ENCODE peak calls at places on chromosomes 11 and 22, in six cellular contexts. D is fibroblast of lung, Q is cardiac fibroblast, M is heart left ventricle, X is endothelial cell of umbilical vein, K is choroid plexus epithelial cell. A is an unnamed sample.

GRCh38 chr11:76591416-76591815 is 79.1 kb downstream of the LRRC32 start:
- DNase-seq in D (no peak), Q (no peak), M (no peak), X (no peak), K (no peak), A (no peak)

GRCh38 chr11:13262096-13262495 is 15.5 kb upstream of the BMAL1 start:
- DNase-seq in D (peak), Q (peak), M (no peak), X (peak), K (no peak), A (no peak)

GRCh38 chr11:47950396-47950795 is 30.0 kb upstream of the PTPRJ start:
- DNase-seq in D (no peak), Q (peak), M (peak), X (no peak), K (peak), A (no peak)

GRCh38 chr22:48576333-48577013 is 1251.2 kb downstream of the BRD1 start:
- DNase-seq in D (no peak), Q (no peak), M (no peak), X (no peak), K (no peak), A (no peak)

GRCh38 chr11:102528618-102529017 is 1.9 kb downstream of the MMP7 start:
- DNase-seq in D (no peak), Q (peak), M (no peak), X (no peak), K (no peak), A (no peak)

GRCh38 chr22:30007361-30007760 is 72.9 kb upstream of the HORMAD2 start:
- DNase-seq in D (no peak), Q (no peak), M (no peak), X (no peak), K (no peak), A (no peak)

GRCh38 chr11:43919852-43920597 is 22.4 kb upstream of the C11orf96 start:
- DNase-seq in D (peak), Q (peak), M (peak), X (no peak), K (peak), A (no peak)

GRCh38 chr11:129973809-129974208 is 28.8 kb downstream of the PRDM10 start:
- DNase-seq in D (no peak), Q (no peak), M (peak), X (no peak), K (peak), A (no peak)

GRCh38 chr11:100639140-100639539 is 47.9 kb upstream of the ARHGAP42 start:
- DNase-seq in D (peak), Q (peak), M (no peak), X (peak), K (peak), A (no peak)

GRCh38 chr11:111574373-111575230 is 27.6 kb upstream of the SIK2 start:
- DNase-seq in D (no peak), Q (no peak), M (no peak), X (no peak), K (peak), A (no peak)

GRCh38 chr11:99343117-99343516 is 322.4 kb downstream of the CNTN5 start:
- DNase-seq in D (no peak), Q (no peak), M (no peak), X (no peak), K (no peak), A (no peak)

GRCh38 chr11:35486446-35486845 is 39.0 kb downstream of the PAMR1 start:
- DNase-seq in D (no peak), Q (peak), M (no peak), X (no peak), K (no peak), A (no peak)
- TF ChIP-seq CTCF in D (no peak), Q (peak), M (no peak), X (no peak), K (peak), A (no peak)

DNA sequence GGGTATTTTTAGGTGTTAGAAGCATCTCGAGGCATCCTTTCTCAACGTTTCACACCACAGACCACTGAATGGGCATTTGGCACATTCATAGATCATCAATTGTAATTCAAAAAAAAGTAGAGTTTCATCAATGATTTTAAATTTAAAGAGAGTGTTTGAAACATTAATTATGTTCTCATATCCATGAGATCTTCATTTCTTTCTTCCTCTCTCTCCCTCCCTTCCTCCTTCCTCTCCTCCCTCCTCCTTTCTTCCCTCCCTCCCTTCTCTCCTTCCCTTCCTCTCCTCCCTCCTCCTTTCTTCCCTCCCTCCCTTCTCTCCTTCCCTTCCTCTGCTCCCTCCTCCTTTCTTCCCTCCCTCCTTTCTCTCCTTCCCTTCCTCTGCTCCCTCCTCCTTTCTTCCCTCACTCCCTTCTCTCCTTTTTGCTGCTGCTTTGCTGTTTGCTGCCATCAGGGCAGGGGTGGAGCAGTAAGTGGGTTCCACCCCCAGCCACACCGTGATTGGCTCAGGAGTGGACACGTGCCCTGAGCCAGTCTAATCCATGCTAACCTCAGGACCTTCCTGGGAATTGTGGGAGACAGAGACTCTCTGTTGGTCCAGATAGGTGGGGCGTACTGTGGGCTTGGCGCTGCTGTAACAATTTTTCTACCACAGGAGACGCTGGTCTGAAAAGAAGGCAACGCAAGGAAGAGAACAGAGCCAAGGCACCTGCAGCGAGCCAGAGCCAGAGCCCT is 33.8 kb upstream of the APOBEC3A start:
- DNase-seq in D (peak), Q (peak), M (peak), X (peak), K (peak), A (no peak)
- TF ChIP-seq CTCF in D (peak), Q (peak), M (peak), X (no peak), K (peak), A (no peak)

DNA sequence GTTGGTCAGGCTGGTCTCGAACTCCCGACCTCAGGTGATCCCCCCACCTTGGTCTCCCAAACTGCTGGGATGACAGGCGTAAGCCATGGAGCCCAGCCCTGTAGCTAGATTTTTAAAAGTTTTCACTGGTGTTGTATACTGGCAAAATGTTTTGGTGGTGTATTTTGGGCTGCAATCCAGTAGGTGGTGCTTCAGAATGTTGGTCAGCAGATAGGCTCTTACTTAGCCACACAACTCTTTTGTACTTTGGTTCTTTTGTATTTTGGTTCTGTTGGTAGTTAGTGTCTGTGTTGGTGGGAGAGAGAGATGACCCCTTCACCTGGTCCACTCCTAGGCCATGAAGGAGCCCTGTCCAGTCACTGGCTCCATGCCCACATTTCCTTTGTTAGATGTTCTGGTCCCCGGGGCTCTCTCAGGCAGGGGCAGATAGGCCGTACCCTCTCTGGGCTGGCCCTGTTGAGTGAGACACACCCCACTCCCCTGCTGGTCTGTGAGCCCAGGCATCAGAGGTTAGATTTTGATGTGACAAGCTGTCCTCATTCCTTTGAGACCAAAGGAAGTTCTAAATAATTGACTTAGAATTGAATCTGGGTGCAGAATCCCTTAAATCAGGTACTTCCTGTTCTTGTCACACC is 123.8 kb downstream of the DDX10 start:
- DNase-seq in D (peak), Q (peak), M (peak), X (peak), K (peak), A (no peak)
- TF ChIP-seq CTCF in D (peak), Q (peak), M (peak), X (peak), K (peak), A (no peak)

DNA sequence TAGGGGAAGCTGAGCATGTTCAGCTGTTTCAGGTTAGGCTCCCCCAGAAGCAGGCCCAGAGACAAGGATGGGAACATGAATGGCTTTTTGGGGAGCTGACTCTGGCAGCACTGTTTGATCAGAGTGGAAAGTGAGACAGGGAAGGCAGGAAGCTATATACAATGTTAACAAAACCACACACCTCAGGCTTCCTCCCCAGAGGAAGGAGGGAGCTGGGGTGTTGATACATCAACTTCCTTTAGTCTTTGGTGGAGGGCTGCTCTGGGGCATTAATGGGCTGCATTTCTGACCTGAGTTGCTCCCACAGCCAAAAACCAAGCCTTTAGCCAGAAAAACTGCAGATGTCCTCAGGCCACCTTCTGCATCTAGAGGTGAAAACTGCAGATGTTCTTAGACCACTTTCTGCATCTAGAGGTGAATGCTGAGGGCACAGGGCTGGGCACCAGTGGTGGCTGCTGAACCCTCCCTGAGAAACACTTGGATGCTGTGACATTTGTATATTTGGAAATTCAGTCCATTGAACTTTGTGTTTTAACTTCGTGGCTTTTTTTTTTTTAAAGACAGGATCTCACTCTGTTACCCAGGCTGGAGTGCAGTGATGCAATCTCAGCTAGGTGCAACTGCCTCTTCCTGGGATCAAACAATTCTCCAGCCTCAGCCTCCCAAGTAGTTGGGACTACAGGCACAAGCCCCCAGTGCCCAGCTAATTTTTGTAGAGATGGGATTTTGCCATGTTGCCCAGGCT is 49.9 kb downstream of the KIAA1671 start:
- DNase-seq in D (no peak), Q (no peak), M (no peak), X (peak), K (no peak), A (no peak)
- TF ChIP-seq CTCF in D (no peak), Q (no peak), M (no peak), X (no peak), K (no peak), A (no peak)

DNA sequence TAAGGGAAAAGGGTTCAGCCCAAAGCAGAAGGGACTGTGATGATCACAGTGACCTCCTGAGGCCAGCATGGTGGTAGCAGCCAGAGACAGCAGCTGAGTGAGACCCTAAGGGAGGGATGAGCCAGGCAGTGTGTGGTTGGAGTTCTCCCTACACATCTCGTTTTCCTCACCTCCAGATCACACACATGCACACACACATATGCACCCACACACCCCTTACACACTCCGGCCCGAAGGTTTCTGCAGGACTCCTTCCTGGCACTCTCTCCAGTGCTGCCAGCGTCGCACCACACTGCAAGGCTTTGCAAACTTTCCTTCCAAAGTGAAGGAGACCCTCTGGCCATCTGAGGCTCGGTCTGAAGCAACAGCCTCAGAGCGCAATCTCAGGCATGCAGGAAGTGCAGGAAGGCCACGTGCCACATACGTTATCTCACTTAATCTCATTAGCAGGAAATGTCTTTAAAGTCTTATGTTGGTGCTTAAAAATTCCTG is 26.9 kb upstream of the TP53I11 start:
- DNase-seq in D (no peak), Q (no peak), M (no peak), X (peak), K (peak), A (no peak)
- TF ChIP-seq CTCF in D (peak), Q (peak), M (peak), X (peak), K (peak), A (peak)

DNA sequence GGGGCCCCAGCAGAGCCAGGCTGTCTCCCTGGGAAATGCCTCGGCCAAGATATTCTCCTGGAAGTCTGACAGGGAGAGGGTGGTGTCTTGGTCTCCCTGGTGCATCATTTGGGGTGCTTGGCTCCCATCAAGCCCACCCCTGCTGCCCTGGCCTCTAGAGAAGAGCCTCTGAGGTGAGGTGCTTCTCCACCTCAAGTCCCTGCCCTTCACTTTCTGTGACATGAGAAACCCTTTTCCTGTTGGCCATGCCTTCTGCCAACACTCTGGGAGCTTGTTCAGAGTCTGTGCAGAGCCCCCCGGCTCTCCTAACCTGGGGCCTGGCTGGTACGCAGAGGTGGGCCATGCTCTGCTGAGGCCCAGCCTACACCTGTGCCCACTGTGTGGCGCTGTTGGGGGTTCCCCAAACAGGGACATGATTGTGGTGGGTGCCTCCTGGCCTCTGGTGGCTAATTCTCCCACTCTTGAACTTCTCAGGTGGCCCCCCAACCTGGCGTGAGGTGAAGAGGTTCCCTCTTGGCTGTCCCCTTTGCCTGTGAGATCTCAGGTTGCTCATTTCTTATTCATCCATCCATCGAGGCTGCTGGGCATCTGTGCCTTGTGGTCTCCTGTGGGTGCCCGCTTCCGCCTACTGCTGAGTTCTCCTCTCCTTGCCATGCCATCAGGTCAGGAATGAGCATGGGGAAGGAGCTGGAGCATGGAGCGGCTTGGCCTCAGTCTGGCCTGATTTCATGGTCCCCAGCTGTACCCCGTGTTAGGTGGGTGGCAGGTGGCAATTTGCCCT is 19.2 kb upstream of the DGCR8 start:
- DNase-seq in D (no peak), Q (no peak), M (no peak), X (no peak), K (no peak), A (no peak)
- TF ChIP-seq CTCF in D (no peak), Q (no peak), M (no peak), X (no peak), K (no peak), A (no peak)

DNA sequence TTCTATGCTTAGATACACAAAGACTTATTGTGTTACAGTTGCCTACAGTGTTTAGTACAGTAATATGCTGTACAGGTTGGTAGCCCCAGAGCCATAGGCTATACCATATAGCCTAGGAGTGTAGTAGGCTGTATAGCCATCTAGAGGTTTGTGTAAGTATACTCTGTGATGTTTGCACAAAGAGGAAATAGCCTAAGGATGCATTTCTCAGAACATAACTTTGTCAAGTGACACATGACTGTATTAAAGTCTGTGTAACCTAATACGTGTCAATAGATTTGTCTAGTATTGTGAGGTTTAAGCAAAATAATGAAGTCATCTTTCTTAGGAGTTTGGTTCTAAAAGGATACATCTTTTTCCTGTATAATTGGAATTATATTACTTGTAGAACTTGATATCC is 5.5 kb downstream of the ZC3H12C start:
- DNase-seq in D (no peak), Q (no peak), M (no peak), X (peak), K (peak), A (no peak)
- TF ChIP-seq CTCF in D (no peak), Q (no peak), M (no peak), X (no peak), K (no peak), A (no peak)

A was measured in CD14-positive monocyte.